ENCODE peak calls at places on chromosomes 13 and 19, in ten cellular contexts. W is kidney, D is A549, M is GM23338, A is breast epithelium, C is IMR-90, E is tibial artery, Z is endothelial cell of umbilical vein, N is fibroblast of lung, P is esophagus squamous epithelium. F is an unnamed sample.

GRCh38 chr19:2727640-2727944 is 6.4 kb upstream of the DIRAS1 start:
- DNase-seq in M (no peak), Z (no peak), W (no peak), A (no peak), D (no peak), E (no peak), C (no peak), P (no peak), N (no peak), F (no peak)

GRCh38 chr19:4369109-4369887 is 25.9 kb downstream of the MPND start:
- DNase-seq in A (peak), N (no peak), E (no peak), P (no peak), Z (no peak), C (no peak), D (no peak), M (peak), W (peak), F (peak)

GRCh38 chr13:31944262-31945160 is 87.1 kb upstream of the FRY start:
- DNase-seq in Z (no peak), W (no peak), M (no peak), P (no peak), C (no peak), N (no peak), A (no peak), D (no peak), E (no peak), F (no peak)

GRCh38 chr13:28739376-28739775 is 20.6 kb upstream of the SLC46A3 start:
- DNase-seq in D (no peak), P (no peak), N (no peak), Z (no peak), C (no peak), A (no peak), E (no peak), W (no peak), M (no peak), F (no peak)

GRCh38 chr19:57434386-57435061 is 601 bp upstream of the ZNF749 start:
- DNase-seq in C (no peak), N (no peak), Z (no peak), A (no peak), P (no peak), W (no peak), E (no peak), M (peak), D (no peak), F (peak)

GRCh38 chr19:27745978-27746542 is 1466.9 kb downstream of the UQCRFS1 start:
- DNase-seq in C (no peak), W (no peak), P (no peak), Z (no peak), D (no peak), M (no peak), E (no peak), A (peak), N (no peak), F (peak)

GRCh38 chr13:41352935-41353801 is 42.1 kb downstream of the NAA16 start:
- DNase-seq in M (peak), D (peak), E (no peak), P (no peak), W (no peak), N (peak), A (no peak), C (peak), Z (peak), F (peak)

GRCh38 chr13:109647046-109647445 is 139.3 kb downstream of the IRS2 start:
- DNase-seq in P (no peak), N (no peak), Z (no peak), W (no peak), A (no peak), C (no peak), E (no peak), M (no peak), D (no peak), F (no peak)

GRCh38 chr13:23202383-23202782 is 21.6 kb downstream of the SGCG start:
- DNase-seq in E (no peak), M (no peak), D (no peak), W (no peak), P (no peak), C (no peak), Z (no peak), N (no peak), A (no peak), F (no peak)

GRCh38 chr19:14073925-14074838 is 1.6 kb downstream of the MISP3 start:
- DNase-seq in W (peak), A (no peak), P (no peak), M (no peak), E (no peak), C (peak), Z (peak), N (no peak), D (no peak), F (no peak)

GRCh38 chr13:111354789-111355188 is 34.3 kb downstream of the TEX29 start:
- DNase-seq in C (no peak), E (no peak), A (no peak), P (no peak), W (no peak), N (no peak), Z (no peak), D (no peak), M (no peak), F (no peak)

GRCh38 chr19:40525234-40526051 is 51.2 kb upstream of the SHKBP1 start:
- DNase-seq in E (no peak), D (no peak), A (no peak), P (no peak), Z (no peak), C (no peak), M (no peak), W (peak), N (no peak), F (no peak)

GRCh38 chr13:49238621-49239020 is 9.1 kb upstream of the CDADC1 start:
- DNase-seq in E (no peak), P (no peak), D (no peak), C (no peak), N (no peak), Z (no peak), A (no peak), M (no peak), W (no peak), F (no peak)

GRCh38 chr19:14432817-14433453 is at the start of gene PKN1:
- DNase-seq in C (no peak), E (no peak), M (peak), N (peak), Z (peak), D (peak), P (no peak), W (peak), A (no peak), F (peak)

GRCh38 chr13:111516712-111517640 is 196.5 kb downstream of the TEX29 start:
- DNase-seq in A (no peak), Z (no peak), N (no peak), D (no peak), E (no peak), M (no peak), P (no peak), W (peak), C (no peak), F (peak)

GRCh38 chr13:48126944-48127814 is 32.3 kb upstream of the MED4 start:
- DNase-seq in A (no peak), Z (peak), W (no peak), P (no peak), N (peak), D (peak), E (peak), M (peak), C (peak), F (peak)

GRCh38 chr13:41426047-41426446 is 31.3 kb upstream of the RGCC start:
- DNase-seq in C (no peak), D (no peak), A (no peak), E (no peak), N (no peak), W (no peak), M (no peak), Z (no peak), P (no peak), F (no peak)

GRCh38 chr13:25847145-25847544 is 204.7 kb downstream of the SHISA2 start:
- DNase-seq in D (no peak), M (no peak), N (no peak), W (no peak), A (no peak), E (no peak), P (no peak), Z (no peak), C (no peak), F (no peak)

GRCh38 chr19:38319421-38320258 is at the start of gene KCNK6:
- DNase-seq in Z (peak), C (no peak), A (peak), M (peak), D (peak), N (peak), P (no peak), W (no peak), E (peak), F (peak)

GRCh38 chr19:46361915-46362314 is 15.0 kb downstream of the PPP5C start:
- DNase-seq in W (no peak), Z (no peak), C (peak), D (no peak), N (no peak), P (no peak), A (no peak), M (no peak), E (no peak), F (no peak)

GRCh38 chr13:110944121-110944967 is 29.5 kb upstream of the ANKRD10 start:
- DNase-seq in D (peak), E (no peak), W (no peak), M (peak), P (no peak), C (peak), Z (peak), A (no peak), N (peak), F (peak)

GRCh38 chr19:37977992-37978391 is 71.0 kb downstream of the SIPA1L3 start:
- DNase-seq in A (peak), N (peak), W (no peak), M (no peak), P (no peak), E (no peak), D (no peak), C (peak), Z (peak), F (no peak)

GRCh38 chr13:80341098-80341701 is at the start of gene SPRY2:
- DNase-seq in W (peak), P (peak), A (peak), N (peak), C (peak), Z (peak), M (peak), D (peak), E (peak), F (peak)

GRCh38 chr19:28610731-28611130 is 602.2 kb downstream of the UQCRFS1 start:
- DNase-seq in D (no peak), A (no peak), N (no peak), E (no peak), Z (no peak), C (no peak), W (no peak), M (no peak), P (no peak), F (no peak)

GRCh38 chr19:40601061-40601973 is at the start of gene LTBP4:
- DNase-seq in M (peak), N (peak), P (no peak), C (no peak), E (peak), A (no peak), Z (no peak), D (no peak), W (peak), F (peak)

GRCh38 chr19:37954421-37954874 is 47.4 kb downstream of the SIPA1L3 start:
- DNase-seq in Z (no peak), A (no peak), C (no peak), W (no peak), D (no peak), E (no peak), P (no peak), M (no peak), N (no peak), F (no peak)

GRCh38 chr13:39020853-39021462 is 16.9 kb downstream of the PROSER1 start:
- DNase-seq in M (no peak), D (no peak), N (no peak), A (no peak), Z (no peak), P (no peak), E (no peak), W (no peak), C (no peak), F (no peak)

GRCh38 chr19:55247621-55248099 is 11.2 kb downstream of the PPP6R1 start:
- DNase-seq in E (no peak), W (peak), C (no peak), M (no peak), P (no peak), D (peak), N (no peak), Z (no peak), A (no peak), F (no peak)

GRCh38 chr13:97975851-97976550 is 22.5 kb downstream of the IPO5 start:
- DNase-seq in A (peak), N (peak), E (peak), Z (peak), M (peak), W (peak), C (peak), P (peak), D (peak), F (peak)

GRCh38 chr13:110773480-110773879 is 60.0 kb downstream of the ING1 start:
- DNase-seq in W (no peak), N (no peak), E (no peak), A (no peak), Z (no peak), M (no peak), D (no peak), C (no peak), P (no peak), F (no peak)

DNA sequence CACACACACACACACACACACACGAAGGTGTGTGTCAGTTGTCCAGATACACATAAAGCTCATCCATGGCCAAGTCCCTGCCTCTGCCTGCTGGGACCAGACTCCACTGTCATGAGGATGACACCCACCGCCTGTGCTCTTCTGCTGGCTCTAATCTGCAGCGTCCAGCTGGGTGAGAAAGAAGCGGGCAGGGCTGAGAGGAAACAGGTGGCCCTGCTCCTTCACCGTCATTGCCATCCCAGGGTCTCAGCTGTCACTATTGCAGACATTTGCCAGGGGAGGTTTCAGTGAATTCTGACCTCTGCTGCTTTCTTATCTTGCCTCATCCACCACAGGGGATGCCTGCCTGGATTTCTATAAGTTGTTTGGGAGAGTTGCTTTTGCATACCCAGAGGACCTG is 31.4 kb downstream of the SCGB2B2 start:
- DNase-seq in E (no peak), W (no peak), M (no peak), C (no peak), Z (no peak), P (no peak), N (no peak), A (no peak), D (no peak), F (no peak)
- TF ChIP-seq CTCF in E (no peak), W (no peak), M (no peak), C (no peak), Z (no peak), P (no peak), N (no peak), A (no peak), D (no peak), F (no peak)

GRCh38 chr19:1510442-1510806 is 2.4 kb downstream of the ADAMTSL5 start:
- DNase-seq in C (no peak), W (no peak), D (no peak), N (no peak), A (no peak), E (no peak), M (no peak), Z (no peak), P (no peak), F (no peak)

GRCh38 chr19:1509589-1510441 is 3.0 kb downstream of the ADAMTSL5 start:
- DNase-seq in D (no peak), N (no peak), A (no peak), C (no peak), E (no peak), W (no peak), M (no peak), P (no peak), Z (no peak), F (no peak)

GRCh38 chr19:1507192-1507660 is 5.6 kb downstream of the ADAMTSL5 start:
- DNase-seq in P (no peak), E (no peak), D (no peak), A (no peak), W (peak), N (no peak), Z (no peak), M (no peak), C (no peak), F (no peak)

GRCh38 chr19:1507763-1508506 is 4.9 kb downstream of the ADAMTSL5 start:
- DNase-seq in C (peak), W (peak), M (peak), A (peak), P (peak), Z (peak), D (peak), E (peak), N (peak), F (peak)

DNA sequence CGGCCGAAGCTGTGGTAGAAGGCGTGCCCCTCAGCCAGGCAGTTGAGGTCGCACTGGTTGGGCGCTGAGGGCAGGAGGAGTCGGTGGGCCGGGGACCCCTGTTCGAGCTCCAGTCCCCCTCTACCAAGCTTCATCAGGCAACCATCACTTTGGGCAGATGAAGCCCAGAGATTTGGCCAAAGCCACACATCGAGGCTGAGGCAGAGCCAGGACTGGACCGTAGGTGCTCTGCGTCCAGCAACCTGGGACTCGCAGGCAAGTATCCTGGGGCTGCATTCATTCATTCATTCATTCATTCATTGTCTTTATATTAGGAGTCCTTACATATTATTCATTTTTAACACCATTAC is 4.3 kb downstream of the ADAMTSL5 start:
- DNase-seq in W (no peak), M (no peak), A (no peak), C (no peak), Z (no peak), N (no peak), P (no peak), E (no peak), D (no peak), F (no peak)
- H3K4me3 ChIP-seq in W (no peak), M (peak), A (peak), C (no peak), Z (no peak), N (no peak), P (peak), E (peak), D (peak), F (peak)

DNA sequence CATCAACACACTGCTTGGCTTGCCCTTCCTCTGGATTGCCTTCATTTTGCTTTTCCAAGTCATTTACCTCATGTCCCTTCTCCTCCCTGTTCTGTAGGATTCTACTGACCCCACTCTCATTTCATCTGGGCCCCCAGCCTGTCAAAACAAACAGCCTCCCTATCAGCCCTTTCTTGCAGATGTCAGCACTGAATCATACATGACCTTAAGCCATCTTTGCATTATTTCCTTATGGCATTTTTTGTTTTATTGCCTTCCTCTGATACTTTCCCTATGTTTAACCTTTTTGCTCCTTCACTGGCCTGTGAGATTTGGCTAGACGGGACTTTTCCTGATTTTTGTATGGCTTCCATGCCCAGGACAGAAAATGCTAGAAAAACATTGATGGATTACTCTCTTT is 8.7 kb downstream of the LRCH1 start:
- DNase-seq in Z (peak), W (no peak), P (no peak), N (peak), C (peak), A (no peak), M (no peak), E (no peak), D (no peak), F (no peak)
- TF ChIP-seq CTCF in Z (no peak), W (no peak), P (no peak), N (no peak), C (no peak), A (no peak), M (no peak), E (no peak), D (no peak), F (no peak)

DNA sequence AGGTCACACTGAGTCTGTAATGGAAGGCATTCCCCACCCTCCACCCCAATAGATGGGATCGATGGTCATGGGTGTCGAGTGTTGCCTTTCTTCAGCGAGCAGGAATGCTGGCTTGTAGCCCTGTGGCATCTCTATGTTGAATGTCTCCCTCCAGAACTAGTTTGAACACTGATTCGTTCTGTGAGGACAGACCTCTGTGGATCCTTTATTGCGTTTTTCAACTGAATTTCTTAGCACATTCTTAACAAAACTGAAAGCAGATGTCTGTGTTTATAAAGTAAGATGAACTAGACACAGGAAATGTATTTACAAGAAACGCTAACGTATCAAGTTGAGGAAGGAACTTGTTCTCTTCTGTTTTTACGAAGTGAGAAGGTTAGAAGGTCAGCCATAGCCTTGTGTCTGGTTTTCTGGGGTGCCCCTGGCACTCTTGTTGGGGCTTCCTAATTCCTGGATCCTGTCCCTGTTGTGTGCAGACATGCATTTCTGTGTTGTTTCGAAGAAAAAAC is 36.8 kb upstream of the TM9SF2 start:
- DNase-seq in M (no peak), Z (no peak), D (no peak), W (no peak), A (no peak), C (peak), P (no peak), N (peak), E (no peak), F (no peak)
- H3K4me3 ChIP-seq in M (no peak), Z (no peak), D (no peak), W (no peak), A (no peak), C (peak), P (no peak), N (no peak), E (no peak), F (no peak)

DNA sequence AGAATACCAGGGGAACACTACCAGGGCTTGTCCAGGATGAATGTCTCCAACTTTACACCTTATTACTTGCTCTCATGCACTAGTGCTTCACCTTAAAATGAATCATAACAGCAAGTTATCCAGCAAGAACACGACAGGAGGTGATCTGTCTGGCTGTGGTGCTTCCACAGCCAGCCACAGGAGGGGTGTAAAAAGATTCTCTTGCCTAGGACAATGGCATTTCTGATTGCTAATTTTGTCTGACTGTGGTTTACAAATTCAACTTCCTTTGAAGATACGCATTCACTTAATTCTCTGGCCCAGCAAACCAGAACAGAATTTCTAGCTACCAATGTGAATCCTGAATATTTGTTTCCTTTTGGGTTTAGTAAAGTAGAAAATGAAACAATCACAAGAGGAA is 23.1 kb upstream of the COG3 start:
- DNase-seq in M (no peak), W (no peak), P (no peak), E (no peak), N (peak), C (peak), Z (peak), D (no peak), A (no peak), F (no peak)
- TF ChIP-seq CTCF in M (no peak), W (no peak), P (no peak), E (no peak), N (peak), C (no peak), Z (peak), D (no peak), A (no peak), F (peak)

F was measured in endodermal cell.